ENCODE peak calls at places on chromosomes 1 and 21, in four cellular contexts. M, J, G and L are unnamed samples.

GRCh38 chr1:96234299-96234698 is 487.3 kb upstream of the PTBP2 start:
- DNase-seq in M (no peak), J (peak; percentile 42), G (no peak), L (peak; percentile 42)

GRCh38 chr1:165426745-165427144 is 18.2 kb downstream of the RXRG start:
- DNase-seq in J (no peak), M (no peak), G (no peak), L (no peak)

GRCh38 chr1:16162163-16162822 is 6.4 kb upstream of the EPHA2 start:
- DNase-seq in M (peak; percentile 87), G (peak; percentile 55), J (peak; percentile 83), L (no peak)

GRCh38 chr1:223492044-223492443 is 98.8 kb downstream of the CCDC185 start:
- DNase-seq in M (no peak), J (no peak), G (no peak), L (no peak)

GRCh38 chr1:99456536-99456935 is 189.4 kb upstream of the PALMD start:
- DNase-seq in J (no peak), G (no peak), M (no peak), L (peak; percentile 6)

GRCh38 chr21:34223376-34223775 is 140.4 kb upstream of the KCNE2 start:
- DNase-seq in M (no peak), G (no peak), J (no peak), L (no peak)

GRCh38 chr1:178632619-178633018 is 92.4 kb upstream of the RALGPS2 start:
- DNase-seq in G (no peak), M (no peak), J (no peak), L (peak; percentile 72)

GRCh38 chr21:38869946-38870345 is 64.2 kb downstream of the ETS2 start:
- DNase-seq in M (no peak), J (peak; percentile 5), G (no peak), L (peak; percentile 71)

GRCh38 chr1:209395169-209395568 is 188.3 kb upstream of the CAMK1G start:
- DNase-seq in G (no peak), M (no peak), J (no peak), L (no peak)

GRCh38 chr1:28064064-28064463 is 24.3 kb downstream of the EYA3 start:
- DNase-seq in J (no peak), G (no peak), M (no peak), L (peak; percentile 83)

GRCh38 chr1:215539803-215540575 is 27.1 kb upstream of the KCTD3 start:
- DNase-seq in M (no peak), G (no peak), J (no peak), L (peak; percentile 23)

GRCh38 chr1:230320804-230321203 is 105.3 kb downstream of the PGBD5 start:
- DNase-seq in J (no peak), G (no peak), M (no peak), L (no peak)

GRCh38 chr1:92709738-92710137 is 75.2 kb downstream of the EVI5 start:
- DNase-seq in J (peak; percentile 45), G (no peak), M (no peak), L (peak; percentile 91)

GRCh38 chr1:199843856-199844255 is 183.7 kb upstream of the NR5A2 start:
- DNase-seq in M (no peak), G (no peak), J (no peak), L (peak; percentile 36)

GRCh38 chr1:154353460-154353904 is 28.2 kb downstream of the ATP8B2 start:
- DNase-seq in M (no peak), G (peak; percentile 17), J (peak; percentile 79), L (peak; percentile 54)

GRCh38 chr1:227322376-227322775 is 4.1 kb upstream of the CDC42BPA start:
- DNase-seq in G (no peak), M (no peak), J (peak; percentile 30), L (no peak)

GRCh38 chr1:7298749-7299151 is 472.3 kb upstream of the VAMP3 start:
- DNase-seq in J (peak; percentile 55), G (no peak), M (peak; percentile 42), L (peak; percentile 82)

GRCh38 chr1:45403298-45404079 is 63.2 kb upstream of the MUTYH start:
- DNase-seq in G (no peak), M (no peak), J (no peak), L (no peak)

GRCh38 chr1:212858461-212859265 is 588 bp downstream of the FLVCR1 start:
- DNase-seq in M (no peak), J (peak; percentile 50), G (no peak), L (peak; percentile 31)
- H2BK5ac ChIP-seq in M (peak overlapping the region; percentile 89), J (peak overlapping the region; percentile 84), G (peak overlapping the region; percentile 96), L (peak overlapping the region; percentile 50)

DNA sequence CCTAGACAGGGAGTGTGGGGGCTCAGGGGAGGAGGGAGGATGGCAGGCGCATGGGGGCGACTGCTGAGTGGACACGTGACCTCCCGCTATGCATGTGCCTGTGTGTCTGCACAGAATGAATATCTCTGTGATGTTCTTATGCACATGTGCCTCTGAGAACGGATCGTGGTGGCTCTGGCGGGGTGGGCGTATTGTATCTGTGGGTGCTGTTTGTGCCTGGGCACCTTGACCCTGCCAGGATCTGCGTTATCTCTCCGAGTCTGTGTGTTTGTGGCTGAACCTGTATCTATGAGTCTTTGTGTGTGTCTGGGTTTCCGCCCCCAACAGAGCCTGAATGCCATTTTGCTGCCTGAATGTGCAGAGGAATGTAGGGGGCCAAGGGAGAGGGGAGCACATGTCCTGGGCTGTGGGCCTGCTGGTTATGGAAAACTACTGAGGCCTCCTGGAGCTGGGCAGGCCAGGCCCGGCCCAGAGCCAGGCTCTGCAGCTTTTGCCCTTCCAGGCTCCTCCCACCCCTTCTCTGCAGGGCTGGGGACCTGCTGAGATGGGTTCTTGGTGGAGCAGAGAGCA is 102.5 kb downstream of the EBNA1BP2 start:
- DNase-seq in M (no peak), G (no peak), J (peak; percentile 75), L (no peak)
- H2BK5ac ChIP-seq in M (peak overlapping the region; percentile 87), G (peak overlapping the region; percentile 69), J (peak overlapping the region; percentile 72), L (peak overlapping the region; percentile 2)

GRCh38 chr21:44817914-44818635 is at the start of gene SUMO3:
- DNase-seq in G (peak; percentile 80), J (peak; percentile 84), M (peak; percentile 90), L (peak; percentile 76)
- H2BK5ac ChIP-seq in G (peak within 1 kb of the TSS; percentile 53), J (no peak within 1 kb of the TSS), M (peak within 1 kb of the TSS; percentile 44), L (peak within 1 kb of the TSS; percentile 67)

DNA sequence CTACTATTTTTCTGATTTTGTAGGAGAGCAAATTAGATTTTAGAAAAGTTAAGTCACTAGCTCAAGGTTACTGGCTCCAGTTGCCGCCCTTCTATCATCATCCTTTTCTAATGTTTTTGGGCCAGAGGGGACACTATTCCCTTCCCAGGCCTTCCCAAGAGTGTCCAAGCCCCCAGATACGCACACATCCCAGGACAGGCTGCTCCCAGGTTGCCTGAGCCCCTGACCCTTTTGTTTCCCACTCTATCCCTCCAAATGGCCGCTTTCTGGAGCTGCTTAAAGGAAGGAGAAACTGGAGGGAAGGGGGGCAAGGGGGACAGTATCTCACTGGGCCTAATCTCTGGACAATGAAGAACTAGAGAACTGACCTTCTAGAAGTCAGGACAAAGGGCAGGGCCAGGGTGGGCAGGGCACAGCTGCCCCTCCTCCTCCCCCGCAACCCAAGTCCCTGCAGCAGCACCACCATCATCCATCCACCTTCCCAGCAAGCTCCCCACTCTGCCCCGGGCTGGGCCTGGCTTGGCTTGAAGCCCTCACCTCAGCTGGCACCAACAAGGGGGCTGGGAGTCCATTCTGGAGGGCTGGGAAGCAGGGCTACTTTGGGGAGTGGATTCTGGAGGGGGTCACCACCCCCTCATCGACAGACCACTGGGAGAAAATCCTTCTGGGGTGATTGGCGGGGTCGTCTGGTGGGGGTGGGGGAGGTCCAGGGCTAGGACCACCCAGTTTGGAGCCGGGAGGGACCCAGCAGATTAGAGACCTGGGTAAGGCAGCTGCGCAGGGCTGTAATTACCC is 998 bp upstream of the MAP7D1 start:
- DNase-seq in M (no peak), J (no peak), G (peak; percentile 84), L (no peak)
- H2BK5ac ChIP-seq in M (no peak overlapping the region), J (peak overlapping the region; percentile 54), G (peak overlapping the region; percentile 99), L (peak overlapping the region; percentile 91)

GRCh38 chr1:206060840-206061239 is 7.9 kb downstream of the RHEX start:
- DNase-seq in M (no peak), J (no peak), G (no peak), L (no peak)
- H2BK5ac ChIP-seq in M (no peak overlapping the region), J (no peak overlapping the region), G (no peak overlapping the region), L (no peak overlapping the region)

GRCh38 chr1:8879348-8880067 is 1.0 kb upstream of the ENO1 start:
- DNase-seq in G (no peak), J (peak; percentile 84), M (no peak), L (no peak)
- H2BK5ac ChIP-seq in G (no peak overlapping the region), J (peak overlapping the region; percentile 46), M (no peak overlapping the region), L (peak overlapping the region; percentile 90)

DNA sequence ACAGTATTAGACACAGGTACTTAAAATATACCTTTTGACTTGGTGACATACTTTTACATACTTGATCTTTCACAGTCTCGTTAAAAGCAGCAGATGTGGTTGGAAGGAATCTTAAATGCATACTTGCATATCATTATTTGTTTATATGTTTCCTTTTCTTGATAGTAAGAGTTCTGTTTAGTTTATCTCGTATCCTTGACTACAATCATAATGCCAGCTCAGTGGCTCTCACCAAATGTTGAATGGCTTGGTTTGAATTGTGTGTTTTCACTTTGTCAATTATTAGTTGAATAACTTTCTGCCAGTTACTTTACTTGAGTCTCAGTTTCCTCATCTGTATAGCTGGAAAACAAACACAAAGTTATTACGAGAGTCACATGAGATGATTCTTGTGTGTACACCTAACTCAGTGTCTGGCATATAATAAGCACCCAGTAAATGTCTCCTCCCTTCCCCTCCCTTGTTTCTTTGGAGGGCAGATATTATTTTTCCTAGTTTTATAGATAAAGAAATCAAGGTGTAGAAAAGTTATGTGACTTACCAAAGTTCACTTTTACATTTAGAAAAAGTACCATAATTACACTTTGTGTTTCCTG is 131.6 kb upstream of the IVNS1ABP start:
- DNase-seq in G (no peak), M (no peak), J (peak; percentile 57), L (peak; percentile 51)
- H2BK5ac ChIP-seq in G (no peak overlapping the region), M (no peak overlapping the region), J (no peak overlapping the region), L (no peak overlapping the region)

GRCh38 chr21:46324390-46325072 is 575 bp downstream of the PCNT start:
- DNase-seq in M (peak; percentile 90), G (peak; percentile 89), J (peak; percentile 87), L (peak; percentile 70)

GRCh38 chr21:46320331-46320801 is 3.3 kb downstream of the C21orf58 start:
- DNase-seq in G (no peak), M (no peak), J (no peak), L (no peak)

GRCh38 chr21:46323227-46323709 is 402 bp downstream of the C21orf58 start:
- DNase-seq in M (no peak), G (no peak), J (no peak), L (no peak)

GRCh38 chr21:46323710-46324389 is at the start of the genes C21orf58 and PCNT:
- DNase-seq in G (peak; percentile 95), J (peak; percentile 98), M (peak; percentile 96), L (peak; percentile 97)

GRCh38 chr21:46322351-46323226 is 1.1 kb downstream of the C21orf58 start:
- DNase-seq in G (no peak), J (peak; percentile 57), M (peak; percentile 45), L (peak; percentile 47)
- H2BK5ac ChIP-seq in G (peak overlapping the region; percentile 21), J (no peak overlapping the region), M (peak overlapping the region; percentile 81), L (peak overlapping the region; percentile 31)

GRCh38 chr1:214214851-214215250 is 66.1 kb upstream of the SMYD2 start:
- DNase-seq in J (no peak), G (no peak), M (no peak), L (no peak)

GRCh38 chr1:214219916-214220315 is 61.0 kb upstream of the SMYD2 start:
- DNase-seq in G (no peak), M (no peak), J (no peak), L (peak; percentile 6)

GRCh38 chr1:214216031-214216430 is 64.9 kb upstream of the SMYD2 start:
- DNase-seq in J (no peak), G (no peak), M (no peak), L (no peak)

GRCh38 chr1:214215583-214215982 is 65.4 kb upstream of the SMYD2 start:
- DNase-seq in G (no peak), J (no peak), M (no peak), L (peak; percentile 7)

GRCh38 chr1:214216779-214217178 is 64.2 kb upstream of the SMYD2 start:
- DNase-seq in J (peak; percentile 36), M (no peak), G (no peak), L (no peak)
- H2BK5ac ChIP-seq in J (no peak overlapping the region), M (no peak overlapping the region), G (no peak overlapping the region), L (no peak overlapping the region)